ENCODE peak calls at places on chromosomes 16 and 17, in nine cellular contexts. N, C, M, K, D, L, G, U and Y are unnamed samples.

GRCh38 chr16:23869052-23869451 is 33.3 kb downstream of the PRKCB start:
- DNase-seq in N (no peak), C (no peak), M (no peak), K (no peak), D (peak), L (no peak), G (no peak), U (no peak), Y (no peak)

GRCh38 chr16:9441021-9441420 is 349.6 kb downstream of the HAPSTR1 start:
- DNase-seq in N (no peak), C (no peak), M (peak), K (no peak), D (no peak), L (no peak), G (no peak), U (no peak), Y (no peak)

GRCh38 chr16:20166531-20167235 is 93.0 kb upstream of the GPR139 start:
- DNase-seq in N (no peak), C (no peak), M (peak), K (no peak), D (no peak), L (no peak), G (no peak), U (no peak), Y (no peak)

GRCh38 chr16:15866451-15866850 is 9.6 kb upstream of the MYH11 start:
- DNase-seq in N (no peak), C (no peak), M (no peak), K (no peak), D (no peak), L (no peak), G (no peak), U (peak), Y (no peak)

GRCh38 chr16:539901-540530 is 12.5 kb downstream of the CAPN15 start:
- DNase-seq in N (peak), C (peak), M (no peak), K (no peak), D (no peak), L (peak), G (no peak), U (peak), Y (no peak)

GRCh38 chr17:58587713-58588117 is 73.3 kb upstream of the MTMR4 start:
- DNase-seq in N (peak), C (peak), M (peak), K (peak), D (peak), L (no peak), G (no peak), U (peak), Y (peak)

GRCh38 chr17:19955099-19955498 is 22.5 kb downstream of the AKAP10 start:
- DNase-seq in N (no peak), C (no peak), M (no peak), K (no peak), D (no peak), L (no peak), G (no peak), U (no peak), Y (no peak)

GRCh38 chr16:68319185-68319908 is 8.5 kb downstream of the PRMT7 start:
- DNase-seq in N (no peak), C (no peak), M (no peak), K (no peak), D (no peak), L (no peak), G (no peak), U (no peak), Y (no peak)

GRCh38 chr16:78291642-78292041 is 192.2 kb downstream of the WWOX start:
- DNase-seq in N (no peak), C (no peak), M (peak), K (no peak), D (no peak), L (no peak), G (no peak), U (no peak), Y (no peak)

GRCh38 chr16:57606847-57607501 is 21.5 kb upstream of the ADGRG1 start:
- DNase-seq in N (no peak), C (no peak), M (no peak), K (no peak), D (no peak), L (no peak), G (no peak), U (no peak), Y (no peak)

GRCh38 chr16:1450218-1450617 is 5.9 kb upstream of the CCDC154 start:
- DNase-seq in N (no peak), C (no peak), M (no peak), K (no peak), D (peak), L (no peak), G (no peak), U (no peak), Y (no peak)

GRCh38 chr16:49337814-49338350 is 35.7 kb upstream of the C16orf78 start:
- DNase-seq in N (no peak), C (no peak), M (no peak), K (no peak), D (no peak), L (no peak), G (no peak), U (no peak), Y (no peak)

GRCh38 chr17:72955391-72956140 is 136.9 kb downstream of the SLC39A11 start:
- DNase-seq in N (no peak), C (no peak), M (peak), K (no peak), D (no peak), L (no peak), G (no peak), U (no peak), Y (no peak)

GRCh38 chr16:8831450-8832382 is 34.1 kb downstream of the PMM2 start:
- DNase-seq in N (no peak), C (no peak), M (no peak), K (no peak), D (no peak), L (no peak), G (no peak), U (no peak), Y (no peak)

GRCh38 chr17:1590747-1591473 is 28.3 kb upstream of the PITPNA start:
- DNase-seq in N (no peak), C (no peak), M (no peak), K (no peak), D (no peak), L (no peak), G (no peak), U (no peak), Y (no peak)

GRCh38 chr17:82332669-82333278 is 792 bp downstream of the SECTM1 start:
- DNase-seq in N (peak), C (no peak), M (peak), K (no peak), D (peak), L (no peak), G (no peak), U (peak), Y (peak)